ENCODE peak calls at places on chromosomes 16 and 17, in seven cellular contexts. R, E, H, M, J, A and S are unnamed samples.

GRCh38 chr16:66167564-66168291 is 198.8 kb upstream of the CDH5 start:
- DNase-seq in J (no peak), E (no peak), H (no peak), R (peak; percentile 77), M (no peak), A (peak; percentile 14), S (no peak)

GRCh38 chr16:12531937-12532336 is 271.8 kb downstream of the CPPED1 start:
- DNase-seq in E (no peak), H (no peak), A (no peak), M (no peak), R (no peak), J (no peak), S (no peak)

GRCh38 chr17:36197389-36197708 is 791 bp upstream of the CCL3L1 start:
- DNase-seq in E (no peak), J (no peak), R (no peak), H (no peak), A (no peak), M (no peak), S (no peak)

GRCh38 chr17:37694734-37695133 is 50.1 kb downstream of the HNF1B start:
- DNase-seq in A (no peak), M (no peak), J (no peak), E (no peak), H (no peak), R (no peak), S (no peak)

GRCh38 chr17:28398280-28398981 is 7.6 kb downstream of the SLC46A1 start:
- DNase-seq in A (no peak), H (no peak), J (no peak), R (no peak), E (no peak), M (no peak), S (no peak)

GRCh38 chr16:80569440-80570105 is 28.8 kb downstream of the DYNLRB2 start:
- DNase-seq in A (no peak), M (no peak), H (no peak), J (no peak), E (peak; percentile 21), R (no peak), S (no peak)

GRCh38 chr16:72138064-72138572 is 33.8 kb downstream of the PMFBP1 start:
- DNase-seq in R (no peak), H (no peak), E (no peak), M (no peak), J (no peak), A (no peak), S (no peak)

GRCh38 chr17:67629963-67630320 is 87.8 kb upstream of the NOL11 start:
- DNase-seq in H (peak; percentile 35), R (peak; percentile 45), J (no peak), E (no peak), M (peak; percentile 25), A (peak; percentile 44), S (peak; percentile 59)

GRCh38 chr16:87465306-87465705 is 27.5 kb downstream of the ZCCHC14 start:
- DNase-seq in A (peak; percentile 63), M (no peak), J (peak; percentile 70), E (no peak), H (no peak), R (no peak), S (no peak)

GRCh38 chr16:63890072-63890471 is 1231.8 kb downstream of the CDH11 start:
- DNase-seq in A (peak; percentile 10), E (no peak), M (no peak), H (no peak), J (no peak), R (no peak), S (no peak)

GRCh38 chr16:11001611-11002010 is 57.2 kb downstream of the CLEC16A start:
- DNase-seq in E (no peak), A (no peak), R (no peak), M (no peak), J (no peak), H (no peak), S (no peak)

GRCh38 chr16:46658925-46659324 is 30.1 kb downstream of the VPS35 start:
- DNase-seq in E (no peak), M (no peak), H (no peak), R (no peak), A (no peak), J (peak; percentile 12), S (no peak)

GRCh38 chr16:4537376-4538066 is 1.1 kb downstream of the CDIP1 start:
- DNase-seq in A (no peak), E (no peak), H (no peak), R (peak; percentile 39), M (no peak), J (no peak), S (no peak)

GRCh38 chr17:12222392-12222791 is 201.7 kb downstream of the MAP2K4 start:
- DNase-seq in R (no peak), M (no peak), E (no peak), H (no peak), A (no peak), J (no peak), S (no peak)